ENCODE peak calls at places on chromosome 9, in nine cellular contexts. S is AG04449; D is stimulated activated naive CD8-positive, alpha-beta T cell treated with anti-CD3 and anti-CD28 coated beads, Interleukin-15, Interleukin-2, amounts not matched to agents 100 U/mL and 50 U/mL, for 24 hours; K is uterus; B is CD8-positive, alpha-beta T cell; F is naive B cell; O is lower lobe of right lung; W is A549; I is CD4-positive, alpha-beta T cell. X is an unnamed sample.

GRCh38 chr9:112552229-112553050 is 65.8 kb downstream of the KIAA1958 start:
- DNase-seq in W (no peak), K (no peak), S (no peak), F (no peak), I (no peak), O (no peak), B (no peak), D (no peak), X (no peak)

GRCh38 chr9:101626295-101626694 is 31.5 kb upstream of the PPP3R2 start:
- DNase-seq in O (no peak), D (no peak), I (no peak), S (no peak), W (no peak), B (no peak), K (no peak), F (no peak), X (no peak)

GRCh38 chr9:13963005-13963653 is 350.8 kb downstream of the NFIB start:
- DNase-seq in F (no peak), I (no peak), W (no peak), K (no peak), S (no peak), O (no peak), B (no peak), D (no peak), X (no peak)

GRCh38 chr9:17063535-17064135 is 71.2 kb upstream of the CNTLN start:
- DNase-seq in S (no peak), K (no peak), D (no peak), I (no peak), O (no peak), F (peak), W (peak), B (no peak), X (no peak)

GRCh38 chr9:120184266-120184665 is 395.7 kb downstream of the CDK5RAP2 start:
- DNase-seq in D (no peak), F (no peak), W (no peak), I (no peak), O (no peak), B (no peak), K (no peak), S (no peak), X (no peak)

GRCh38 chr9:93261735-93262523 is 78.0 kb downstream of the WNK2 start:
- DNase-seq in S (no peak), D (no peak), W (no peak), F (no peak), K (no peak), O (peak), I (no peak), B (no peak), X (no peak)

GRCh38 chr9:107175039-107175438 is 108.0 kb upstream of the RAD23B start:
- DNase-seq in D (no peak), S (no peak), O (no peak), B (no peak), K (no peak), I (no peak), F (no peak), W (no peak), X (no peak)

GRCh38 chr9:115983366-115983765 is 170.2 kb upstream of the PAPPA start:
- DNase-seq in B (no peak), K (no peak), S (no peak), W (no peak), D (no peak), O (no peak), I (no peak), F (no peak), X (no peak)